ENCODE peak calls at places on chromosomes 2 and 18, in eight cellular contexts. M is stimulated activated CD8-positive, alpha-beta memory T cell treated with anti-CD3 and anti-CD28 coated beads, Interleukin-12 subunit alpha, Interleukin-12 subunit beta, amount 100 ng/mL, for 1 hour; X is foreskin fibroblast; C is epithelial cell of esophagus; E is stimulated activated CD4-positive, alpha-beta T cell treated with anti-CD3 and anti-CD28 coated beads, Interleukin-12 subunit alpha, Interleukin-12 subunit beta, amount 100 ng/mL, for 4 hours; O is omental fat pad; Q is cardiac muscle cell; V is retina. R is an unnamed sample.

GRCh38 chr2:128440666-128441340 is 122.1 kb upstream of the HS6ST1 start:
- DNase-seq in X (no peak), O (no peak), Q (no peak), C (no peak), V (no peak), E (no peak), M (no peak), R (no peak)

GRCh38 chr18:21303913-21304312 is 61.9 kb downstream of the GREB1L start:
- DNase-seq in X (no peak), E (no peak), Q (no peak), O (no peak), C (peak; percentile 68), V (no peak), M (no peak), R (no peak)

GRCh38 chr2:163736433-163737168 is 793 bp upstream of the FIGN start:
- DNase-seq in V (peak; percentile 92), M (no peak), E (no peak), O (peak; percentile 23), Q (peak; percentile 79), X (peak; percentile 55), C (peak; percentile 35), R (no peak)

GRCh38 chr2:48651127-48651526 is 33.5 kb downstream of the GTF2A1L start:
- DNase-seq in E (no peak), V (no peak), Q (no peak), O (no peak), X (peak; percentile 61), C (peak; percentile 1), M (no peak), R (no peak)

GRCh38 chr2:48601349-48601748 is 16.3 kb upstream of the GTF2A1L start:
- DNase-seq in O (no peak), V (no peak), C (peak; percentile 52), Q (peak; percentile 35), E (no peak), X (no peak), M (no peak), R (no peak)

GRCh38 chr2:180728928-180729559 is 251.4 kb upstream of the UBE2E3 start:
- DNase-seq in V (no peak), M (no peak), X (peak; percentile 86), E (no peak), O (no peak), Q (no peak), C (peak; percentile 89), R (no peak)

GRCh38 chr2:39780825-39781600 is 2.0 kb upstream of the THUMPD2 start:
- DNase-seq in X (no peak), Q (no peak), M (no peak), O (no peak), C (no peak), V (peak; percentile 10), E (no peak), R (no peak)

GRCh38 chr2:28507806-28508764 is 12.2 kb downstream of the PLB1 start:
- DNase-seq in C (peak; percentile 95), Q (no peak), X (peak; percentile 14), O (no peak), V (no peak), M (peak; percentile 16), E (no peak), R (no peak)

GRCh38 chr18:73365018-73365417 is 497.2 kb upstream of the NETO1 start:
- DNase-seq in Q (no peak), C (peak; percentile 5), E (no peak), X (peak; percentile 82), V (no peak), O (no peak), M (no peak), R (no peak)

GRCh38 chr18:51911582-51911981 is 428.4 kb upstream of the DCC start:
- DNase-seq in V (no peak), E (no peak), M (no peak), X (no peak), Q (no peak), C (no peak), O (no peak), R (no peak)

GRCh38 chr2:212919238-212919637 is 232.2 kb downstream of the IKZF2 start:
- DNase-seq in C (peak; percentile 79), V (no peak), Q (no peak), M (no peak), X (no peak), O (no peak), E (no peak), R (no peak)

GRCh38 chr2:201157694-201158093 is 25.2 kb upstream of the CASP10 start:
- DNase-seq in Q (no peak), C (peak; percentile 88), M (no peak), E (no peak), O (no peak), V (peak; percentile 29), X (peak; percentile 29), R (no peak)

GRCh38 chr2:134365356-134365755 is 111.5 kb downstream of the MGAT5 start:
- DNase-seq in X (peak; percentile 24), V (no peak), C (peak; percentile 11), M (no peak), Q (no peak), E (no peak), O (no peak), R (no peak)

GRCh38 chr2:29532451-29532850 is 388.9 kb downstream of the ALK start:
- DNase-seq in V (no peak), Q (no peak), M (no peak), X (peak; percentile 33), E (no peak), C (no peak), O (no peak), R (no peak)